ENCODE peak calls at places on chromosomes 4 and X, in nine cellular contexts. T, I, P, N, S, E, W, O and U are unnamed samples.
A peak's percentile ranks its signal among the peaks of the same experiment; 100 is the strongest.

GRCh38 chr4:39032218-39033085 is at the start of gene TMEM156:
- DNase-seq in T (peak; percentile 71), I (peak; percentile 50), P (no peak), N (no peak), S (no peak), E (no peak), W (no peak), O (no peak), U (no peak)

GRCh38 chrX:54248309-54248708 is 65.3 kb upstream of the FAM120C start:
- DNase-seq in T (peak; percentile 10), I (peak; percentile 54), P (no peak), N (peak; percentile 4), S (no peak), E (no peak), W (no peak), O (no peak), U (no peak)

GRCh38 chrX:133881011-133881410 is 104.4 kb downstream of the GPC3 start:
- DNase-seq in T (no peak), I (no peak), P (no peak), N (no peak), S (no peak), E (no peak), W (no peak), O (no peak), U (no peak)

GRCh38 chr4:114103908-114104307 is 124.5 kb upstream of the ARSJ start:
- DNase-seq in T (no peak), I (no peak), P (no peak), N (no peak), S (no peak), E (no peak), W (no peak), O (no peak), U (no peak)

GRCh38 chrX:153971632-153972367 is at the start of gene HCFC1:
- DNase-seq in T (peak; percentile 97), I (peak; percentile 93), P (peak; percentile 95), N (peak; percentile 41), S (peak; percentile 95), E (peak; percentile 96), W (peak; percentile 94), O (peak; percentile 96), U (peak; percentile 98)

GRCh38 chr4:92346289-92346688 is 42.5 kb downstream of the GRID2 start:
- DNase-seq in T (no peak), I (no peak), P (no peak), N (no peak), S (no peak), E (no peak), W (no peak), O (no peak), U (no peak)

GRCh38 chr4:181245326-181245725 is 997.9 kb upstream of the TENM3 start:
- DNase-seq in T (no peak), I (no peak), P (no peak), N (no peak), S (no peak), E (no peak), W (no peak), O (no peak), U (no peak)

GRCh38 chr4:185969657-185970056 is 99.3 kb upstream of the TLR3 start:
- DNase-seq in T (no peak), I (no peak), P (no peak), N (no peak), S (no peak), E (no peak), W (no peak), O (no peak), U (no peak)

GRCh38 chrX:19811807-19812604 is 75.4 kb downstream of the SH3KBP1 start:
- DNase-seq in T (no peak), I (peak; percentile 4), P (no peak), N (no peak), S (no peak), E (no peak), W (no peak), O (peak; percentile 38), U (no peak)

GRCh38 chr4:180967936-180968335 is 1275.3 kb upstream of the TENM3 start:
- DNase-seq in T (no peak), I (no peak), P (no peak), N (no peak), S (no peak), E (no peak), W (no peak), O (no peak), U (no peak)

GRCh38 chrX:133859860-133860259 is 125.5 kb downstream of the GPC3 start:
- DNase-seq in T (no peak), I (peak; percentile 39), P (no peak), N (no peak), S (no peak), E (peak; percentile 18), W (no peak), O (no peak), U (no peak)

GRCh38 chr4:2413821-2414610 is 4.4 kb downstream of the ZFYVE28 start:
- DNase-seq in T (peak; percentile 35), I (peak; percentile 22), P (peak; percentile 87), N (no peak), S (peak; percentile 76), E (no peak), W (peak; percentile 64), O (peak; percentile 24), U (no peak)

GRCh38 chr4:144174401-144175067 is 34.0 kb upstream of the GYPA start:
- DNase-seq in T (peak; percentile 57), I (peak; percentile 77), P (no peak), N (peak; percentile 5), S (no peak), E (no peak), W (no peak), O (no peak), U (no peak)

GRCh38 chr4:153785830-153786721 is 2.8 kb downstream of the SFRP2 start:
- DNase-seq in T (peak; percentile 8), I (peak; percentile 65), P (no peak), N (no peak), S (peak; percentile 53), E (no peak), W (no peak), O (no peak), U (no peak)

GRCh38 chr4:120723986-120724385 is 198.5 kb downstream of the PRDM5 start:
- DNase-seq in T (no peak), I (no peak), P (no peak), N (no peak), S (no peak), E (no peak), W (no peak), O (no peak), U (no peak)

GRCh38 chr4:55398461-55398860 is 2.7 kb downstream of the TMEM165 start:
- DNase-seq in T (no peak), I (peak; percentile 79), P (no peak), N (peak; percentile 75), S (no peak), E (no peak), W (no peak), O (no peak), U (no peak)

GRCh38 chrX:69793260-69793935 is 177.5 kb downstream of the EDA start:
- DNase-seq in T (no peak), I (no peak), P (no peak), N (no peak), S (no peak), E (no peak), W (no peak), O (no peak), U (no peak)

GRCh38 chr4:82733636-82734035 is 65.0 kb downstream of the SCD5 start:
- DNase-seq in T (no peak), I (peak; percentile 61), P (no peak), N (no peak), S (no peak), E (no peak), W (no peak), O (no peak), U (no peak)

GRCh38 chrX:130539721-130540321 is 138.0 kb downstream of the RBMX2 start:
- DNase-seq in T (peak; percentile 20), I (peak; percentile 71), P (peak; percentile 34), N (no peak), S (peak; percentile 72), E (peak; percentile 22), W (no peak), O (peak; percentile 32), U (peak; percentile 62)

GRCh38 chrX:113300580-113300979 is 459.9 kb upstream of the AMOT start:
- DNase-seq in T (no peak), I (no peak), P (no peak), N (no peak), S (no peak), E (no peak), W (no peak), O (no peak), U (no peak)
- H3K4me3 ChIP-seq in T (no peak overlapping the region), I (no peak overlapping the region), P (no peak overlapping the region), N (no peak overlapping the region), S (no peak overlapping the region), E (no peak overlapping the region), W (no peak overlapping the region), O (no peak overlapping the region), U (no peak overlapping the region)

GRCh38 chr4:19205853-19206252 is 1045.9 kb upstream of the SLIT2 start:
- DNase-seq in T (no peak), I (no peak), P (no peak), N (no peak), S (no peak), E (no peak), W (no peak), O (no peak), U (no peak)
- H3K9me3 ChIP-seq in T (no peaks in the 10 kb centered on the region), I (no peaks in the 10 kb centered on the region), P (no peaks in the 10 kb centered on the region), N (no peaks in the 10 kb centered on the region), S (no peaks in the 10 kb centered on the region), E (no peaks in the 10 kb centered on the region), W (no peaks in the 10 kb centered on the region), O (peaks cover 5% of the 10 kb centered on the region), U (no peaks in the 10 kb centered on the region)

GRCh38 chr4:146641762-146642161 is 3.1 kb downstream of the POU4F2 start:
- DNase-seq in T (no peak), I (no peak), P (no peak), N (no peak), S (no peak), E (no peak), W (no peak), O (no peak), U (no peak)
- H3K27me3 ChIP-seq in T (peaks cover 37% of the 10 kb centered on the region), I (peaks cover 72% of the 10 kb centered on the region), P (peaks cover 99% of the 10 kb centered on the region), N (peaks cover 63% of the 10 kb centered on the region), S (peaks cover 100% of the 10 kb centered on the region), E (peaks cover 59% of the 10 kb centered on the region), W (peaks cover 98% of the 10 kb centered on the region), O (peaks cover 47% of the 10 kb centered on the region), U (no peaks in the 10 kb centered on the region)

DNA sequence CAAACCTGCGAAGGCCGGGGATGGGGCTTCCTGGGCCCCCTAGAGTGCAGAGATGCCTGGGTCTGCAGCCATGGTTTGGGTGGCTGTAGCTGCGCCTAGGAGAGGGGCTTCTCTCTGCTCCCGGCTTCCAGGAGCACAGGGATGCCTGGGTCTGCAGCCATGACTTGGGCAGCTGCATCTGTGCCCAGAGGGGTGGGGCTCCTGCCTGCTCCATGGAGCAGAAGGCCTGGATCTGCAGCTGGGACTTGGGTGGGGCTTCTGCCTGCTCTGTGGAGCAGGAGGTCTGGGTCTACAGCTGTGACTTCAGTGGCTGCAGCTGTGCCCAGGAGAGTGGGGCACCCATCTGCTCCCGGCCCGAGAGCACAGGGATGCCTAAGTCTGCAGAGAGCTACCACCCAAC is 20.8 kb downstream of the SPON2 start:
- DNase-seq in T (no peak), I (no peak), P (no peak), N (no peak), S (no peak), E (no peak), W (peak; percentile 49), O (no peak), U (no peak)
- H3K4me3 ChIP-seq in T (no peak overlapping the region), I (no peak overlapping the region), P (no peak overlapping the region), N (no peak overlapping the region), S (no peak overlapping the region), E (no peak overlapping the region), W (no peak overlapping the region), O (no peak overlapping the region), U (no peak overlapping the region)

GRCh38 chrX:57741107-57741506 is 61.0 kb upstream of the NLRP2B start:
- DNase-seq in T (no peak), I (no peak), P (no peak), N (no peak), S (no peak), E (no peak), W (no peak), O (no peak), U (no peak)
- H3K9me3 ChIP-seq in T (no peaks in the 10 kb centered on the region), I (no peaks in the 10 kb centered on the region), P (no peaks in the 10 kb centered on the region), N (no peaks in the 10 kb centered on the region), S (peaks cover 11% of the 10 kb centered on the region), E (no peaks in the 10 kb centered on the region), W (peaks cover 3% of the 10 kb centered on the region), O (no peaks in the 10 kb centered on the region), U (peaks cover 3% of the 10 kb centered on the region)